ENCODE peak calls at places on chromosomes 5 and 9, in seven cellular contexts. O, Y, E, F, T, W and C are unnamed samples.

GRCh38 chr9:95181226-95181818 is 136.2 kb downstream of the FANCC start:
- DNase-seq in O (no peak), Y (no peak), T (peak), E (no peak), W (peak), F (no peak), C (peak)

GRCh38 chr9:134053401-134053871 is 14.4 kb downstream of the BRD3 start:
- DNase-seq in F (no peak), W (no peak), T (no peak), Y (no peak), E (no peak), O (no peak), C (no peak)

GRCh38 chr5:1511651-1512540 is 11.9 kb downstream of the LPCAT1 start:
- DNase-seq in W (peak), E (peak), F (peak), O (no peak), Y (no peak), T (no peak), C (no peak)

GRCh38 chr9:69744688-69745380 is 15.0 kb downstream of the PTAR1 start:
- DNase-seq in E (no peak), T (no peak), Y (no peak), O (no peak), F (peak), W (no peak), C (no peak)

GRCh38 chr5:82396871-82397514 is 118.8 kb upstream of the RPS23 start:
- DNase-seq in T (no peak), E (peak), Y (no peak), W (peak), O (no peak), F (peak), C (no peak)

GRCh38 chr5:77828445-77828844 is 52.3 kb upstream of the TBCA start:
- DNase-seq in Y (no peak), T (no peak), W (no peak), E (no peak), F (no peak), O (no peak), C (no peak)

GRCh38 chr9:127452481-127453092 is 1.3 kb downstream of the LRSAM1 start:
- DNase-seq in T (peak), F (peak), E (no peak), O (no peak), W (no peak), Y (no peak), C (no peak)

GRCh38 chr9:130426883-130427282 is 17.9 kb upstream of the ASS1 start:
- DNase-seq in W (no peak), T (no peak), O (no peak), E (peak), F (peak), Y (no peak), C (no peak)

GRCh38 chr5:69261034-69261433 is 26.3 kb downstream of the CDK7 start:
- DNase-seq in O (no peak), F (no peak), W (no peak), E (no peak), T (no peak), Y (no peak), C (no peak)

GRCh38 chr9:12748016-12748415 is 26.8 kb upstream of the LURAP1L start:
- DNase-seq in T (no peak), O (no peak), E (peak), W (no peak), Y (no peak), F (peak), C (no peak)

GRCh38 chr5:5139358-5140050 is 626 bp upstream of the ADAMTS16 start:
- DNase-seq in E (no peak), Y (no peak), F (no peak), W (peak), T (no peak), O (no peak), C (no peak)

GRCh38 chr5:58466939-58467338 is 7.1 kb upstream of the PLK2 start:
- DNase-seq in E (no peak), F (no peak), T (no peak), O (no peak), W (no peak), Y (no peak), C (peak)

GRCh38 chr9:33818167-33818831 is 1.3 kb downstream of the UBE2R2 start:
- DNase-seq in E (no peak), T (no peak), O (no peak), Y (no peak), F (peak), W (peak), C (no peak)

GRCh38 chr5:173299820-173300219 is 28.4 kb downstream of the STC2 start:
- DNase-seq in Y (no peak), F (no peak), T (no peak), O (no peak), E (no peak), W (no peak), C (no peak)

GRCh38 chr9:81890104-81890503 is 38.1 kb upstream of the SPATA31D4 start:
- DNase-seq in W (no peak), T (no peak), O (no peak), Y (no peak), F (no peak), E (no peak), C (no peak)

GRCh38 chr9:113906411-113907110 is 30.5 kb downstream of the ZNF618 start:
- DNase-seq in F (peak), E (peak), O (no peak), T (no peak), Y (no peak), W (no peak), C (no peak)

GRCh38 chr5:39106332-39106731 is 32.1 kb upstream of the RICTOR start:
- DNase-seq in T (no peak), O (no peak), Y (no peak), F (no peak), E (no peak), W (no peak), C (no peak)

GRCh38 chr9:135980926-135981630 is 19.9 kb upstream of the UBAC1 start:
- DNase-seq in W (no peak), Y (no peak), E (no peak), O (no peak), F (no peak), T (no peak), C (no peak)

GRCh38 chr9:71685394-71685793 is 82.9 kb downstream of the CEMIP2 start:
- DNase-seq in E (no peak), O (peak), W (no peak), Y (no peak), F (peak), T (no peak), C (no peak)

GRCh38 chr5:167219296-167219695 is 1072.1 kb upstream of the WWC1 start:
- DNase-seq in O (no peak), F (no peak), W (no peak), Y (no peak), E (no peak), T (no peak), C (no peak)

GRCh38 chr9:18666987-18667772 is 193.2 kb downstream of the ADAMTSL1 start:
- DNase-seq in W (no peak), F (peak), Y (no peak), E (no peak), O (no peak), T (no peak), C (no peak)

GRCh38 chr9:129124507-129125069 is 13.4 kb downstream of the PTPA start:
- DNase-seq in W (no peak), T (no peak), F (no peak), O (no peak), Y (no peak), E (no peak), C (no peak)

GRCh38 chr5:147481376-147481775 is 28.5 kb downstream of the DPYSL3 start:
- DNase-seq in W (peak), O (no peak), T (no peak), F (peak), E (no peak), Y (no peak), C (no peak)

GRCh38 chr9:109441296-109441695 is 56.8 kb downstream of the PTPN3 start:
- DNase-seq in F (no peak), W (peak), T (no peak), Y (no peak), E (no peak), O (no peak), C (no peak)

GRCh38 chr5:143174714-143175398 is 228.6 kb downstream of the NR3C1 start:
- DNase-seq in T (no peak), Y (no peak), W (no peak), F (peak), O (no peak), E (no peak), C (peak)